ENCODE peak calls at places on chromosomes 6 and 20, in eight cellular contexts. T is hepatocyte; J is neural progenitor cell; X is naive thymus-derived CD4-positive, alpha-beta T cell; U is heart left ventricle; V is PC-9; O is ovary; K is pancreas. A is an unnamed sample. For H3K27me3 and H3K4me1, the result is how much of the 10 kb centered on the place peaks cover.

GRCh38 chr20:40249805-40250204 is 439.2 kb downstream of the MAFB start:
- DNase-seq in U (no peak), O (no peak), X (no peak), V (no peak), K (no peak), J (no peak), T (no peak), A (no peak)

GRCh38 chr6:121413831-121414368 is 21.5 kb upstream of the GJA1 start:
- DNase-seq in K (no peak), T (no peak), O (no peak), V (no peak), U (no peak), X (no peak), J (no peak), A (no peak)

GRCh38 chr20:52552181-52552872 is 360.7 kb upstream of the ZFP64 start:
- DNase-seq in K (no peak), X (no peak), U (no peak), O (no peak), J (no peak), V (peak), T (no peak), A (no peak)

GRCh38 chr6:5059036-5059896 is 25.9 kb upstream of the PPP1R3G start:
- DNase-seq in X (no peak), V (no peak), U (no peak), J (no peak), O (no peak), T (peak), K (no peak), A (no peak)

GRCh38 chr6:84350397-84350796 is 123.0 kb upstream of the CEP162 start:
- DNase-seq in T (peak), U (no peak), O (no peak), J (no peak), K (no peak), V (no peak), X (no peak), A (no peak)

GRCh38 chr20:33668087-33668790 is 1.5 kb downstream of the ACTL10 start:
- DNase-seq in X (no peak), J (peak), K (no peak), V (no peak), U (no peak), T (peak), O (no peak), A (peak)

GRCh38 chr6:9405369-9405768 is 970.0 kb upstream of the SLC35B3 start:
- DNase-seq in J (no peak), X (no peak), T (peak), V (peak), U (no peak), K (no peak), O (no peak), A (no peak)

GRCh38 chr20:61874421-61875068 is 191.1 kb downstream of the TAF4 start:
- DNase-seq in U (peak), X (no peak), T (peak), J (peak), O (no peak), V (no peak), K (no peak), A (no peak)

GRCh38 chr20:19802492-19803158 is 44.6 kb downstream of the RIN2 start:
- DNase-seq in V (peak), J (peak), K (peak), O (no peak), X (no peak), U (no peak), T (peak), A (no peak)

GRCh38 chr6:122869437-122870024 is 80.5 kb downstream of the SMPDL3A start:
- DNase-seq in K (peak), T (peak), U (no peak), X (no peak), O (no peak), J (peak), V (peak), A (no peak)

GRCh38 chr6:45419574-45420082 is 41.9 kb upstream of the SUPT3H start:
- DNase-seq in O (peak), U (peak), J (peak), T (peak), X (peak), K (peak), V (peak), A (peak)
- H3K27me3 ChIP-seq in O (under half), U (half or more), J (half or more), T (half or more), X (under half), K (half or more), V (under half), A (under half)

DNA sequence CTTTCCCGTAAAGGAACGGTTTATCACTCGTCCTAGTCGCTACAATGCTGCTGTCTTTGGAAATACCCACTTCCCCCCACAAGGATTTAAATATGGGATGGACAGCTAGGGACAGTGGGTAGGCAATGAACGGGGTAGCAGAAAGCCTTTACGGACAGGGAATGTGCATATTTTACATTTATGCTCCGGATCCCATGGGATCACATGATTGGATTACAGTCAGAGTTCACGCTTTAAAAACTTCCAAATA is 1.2 kb downstream of the HIVEP1 start:
- DNase-seq in T (no peak), V (no peak), J (no peak), X (no peak), U (no peak), O (no peak), K (no peak), A (no peak)
- H3K27ac ChIP-seq in T (peak), V (peak), J (peak), X (peak), U (peak), O (peak), K (peak), A (no peak)

GRCh38 chr6:21994821-21995220 is 302.0 kb downstream of the PRL start:
- DNase-seq in U (no peak), J (no peak), X (no peak), V (no peak), K (no peak), T (no peak), O (no peak), A (no peak)
- H3K4me1 ChIP-seq in U (under half), J (under half), X (under half), V (under half), K (under half), T (under half), O (under half), A (under half)

DNA sequence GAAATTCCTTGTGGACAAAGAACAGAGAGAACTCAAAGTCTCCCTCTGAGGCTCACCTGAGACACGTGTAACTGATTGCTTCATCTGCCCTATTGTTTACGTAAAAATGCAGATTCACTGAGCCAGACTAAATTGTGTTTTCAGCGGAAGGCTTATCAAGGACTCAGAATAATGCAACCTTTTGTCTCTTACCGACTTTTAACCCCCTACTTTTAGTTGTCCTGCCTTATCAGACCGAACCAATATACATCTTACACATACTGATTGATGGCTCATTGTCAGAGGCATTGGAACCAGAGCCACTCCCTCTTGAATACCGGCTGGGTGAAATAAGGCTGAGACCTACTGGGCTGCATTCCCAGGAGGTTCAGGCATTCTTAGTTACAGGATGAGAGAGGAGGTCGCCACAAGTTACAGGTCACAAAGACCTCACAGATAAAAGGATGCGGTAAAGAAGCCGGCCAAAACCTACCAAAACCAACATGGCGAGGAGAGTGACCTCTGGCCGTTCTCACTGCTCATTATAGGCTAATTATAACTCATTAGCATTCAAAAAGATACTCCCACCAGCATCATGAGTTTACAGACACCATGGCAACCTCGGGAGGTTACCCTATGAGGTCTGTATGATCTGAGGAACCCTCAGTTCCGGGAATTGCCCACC is 95.5 kb upstream of the ZNF184 start:
- DNase-seq in T (peak), U (no peak), J (peak), V (peak), X (no peak), O (no peak), K (no peak), A (no peak)
- H3K27me3 ChIP-seq in T (under half), U (half or more), J (under half), V (under half), X (under half), O (under half), K (half or more), A (under half)

GRCh38 chr20:49481116-49481515 is 1.4 kb downstream of the KCNB1 start:
- DNase-seq in X (no peak), J (no peak), O (no peak), V (no peak), U (no peak), T (no peak), K (no peak), A (no peak)

GRCh38 chr20:49483018-49483705 is 694 bp upstream of the KCNB1 start:
- DNase-seq in O (no peak), U (no peak), T (peak), K (no peak), J (peak), V (no peak), X (no peak), A (no peak)

GRCh38 chr20:49482173-49482572 is 295 bp downstream of the KCNB1 start:
- DNase-seq in U (no peak), T (no peak), V (no peak), J (peak), X (no peak), O (no peak), K (no peak), A (no peak)

GRCh38 chr20:49483706-49484101 is 1.2 kb upstream of the KCNB1 start:
- DNase-seq in T (peak), X (no peak), V (no peak), U (no peak), K (no peak), J (peak), O (peak), A (no peak)

GRCh38 chr20:49482621-49483017 is at the start of gene KCNB1:
- DNase-seq in O (peak), U (peak), X (no peak), K (peak), T (peak), J (peak), V (no peak), A (peak)
- H3K27ac ChIP-seq in O (no peak), U (no peak), X (no peak), K (no peak), T (no peak), J (no peak), V (no peak), A (no peak)

DNA sequence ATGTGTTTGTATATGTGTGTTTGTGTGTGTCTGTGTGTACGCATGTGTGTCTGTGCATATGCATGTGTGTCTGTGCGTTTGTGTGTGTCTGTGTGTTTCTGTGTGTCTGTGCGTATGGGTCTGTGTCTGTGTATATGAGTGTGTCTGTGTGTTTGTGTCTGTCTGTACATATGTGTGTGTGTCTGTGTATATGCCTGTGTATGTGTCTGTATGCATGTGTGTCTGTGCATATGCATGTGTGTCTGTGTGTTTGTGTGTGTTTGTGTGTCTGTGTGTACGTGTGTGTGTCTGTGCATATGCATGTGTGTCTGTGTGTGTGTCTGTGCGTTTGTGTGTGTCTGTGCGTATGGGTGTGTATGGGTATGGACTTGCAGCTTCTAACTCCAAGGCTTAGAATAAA is 174.0 kb upstream of the NOX3 start:
- DNase-seq in K (no peak), T (no peak), U (no peak), O (no peak), V (no peak), X (no peak), J (no peak), A (no peak)
- H3K4me1 ChIP-seq in K (under half), T (under half), U (under half), O (under half), V (under half), X (under half), J (under half), A (under half)

DNA sequence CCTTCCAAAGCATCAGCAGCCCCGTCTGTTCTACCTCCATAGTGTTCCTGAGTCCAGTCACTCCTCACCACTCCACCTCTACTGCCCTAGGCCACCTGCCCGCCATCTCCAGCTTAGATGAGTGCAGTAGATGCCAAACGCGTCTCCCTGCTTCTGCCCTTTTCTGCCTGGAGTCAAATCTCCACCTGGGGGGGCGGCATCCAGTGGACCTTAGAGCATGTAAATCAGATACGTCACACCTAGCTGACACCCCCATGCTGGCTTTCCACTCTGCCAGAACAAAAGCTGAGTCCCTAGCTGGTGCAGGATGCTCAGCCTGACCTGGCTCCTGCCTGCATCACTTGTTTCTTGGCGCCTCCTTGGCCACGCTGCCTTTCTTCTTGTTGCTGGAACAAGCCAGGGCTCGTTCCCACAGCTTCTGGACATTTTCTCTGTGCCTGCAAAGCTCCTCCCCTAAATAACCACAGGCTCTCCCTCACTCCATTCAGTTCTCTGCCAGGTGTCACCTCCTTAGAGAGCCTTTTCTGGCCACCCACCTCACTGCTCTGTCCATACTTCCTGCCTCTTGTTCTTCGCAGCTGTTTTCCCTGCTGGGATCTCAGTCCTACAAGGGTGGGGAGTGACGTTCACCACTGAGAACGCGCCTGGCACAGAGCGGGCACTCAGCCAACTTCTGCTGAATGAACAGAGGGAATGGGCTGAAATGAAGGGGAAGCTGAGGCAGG is 5.8 kb downstream of the DDR1 start:
- DNase-seq in U (no peak), J (no peak), K (no peak), X (no peak), O (peak), T (no peak), V (no peak), A (no peak)
- H3K27me3 ChIP-seq in U (under half), J (under half), K (under half), X (under half), O (under half), T (under half), V (under half), A (under half)

GRCh38 chr20:44532248-44532980 is 10.5 kb upstream of the SERINC3 start:
- DNase-seq in V (no peak), T (no peak), J (peak), K (no peak), U (no peak), X (no peak), O (no peak), A (no peak)
- H3K27ac ChIP-seq in V (peak), T (peak), J (no peak), K (peak), U (peak), X (peak), O (peak), A (peak)

A was measured in CD8-positive, alpha-beta T cell.